ENCODE peak calls at places on chromosomes 6 and 20, in nine cellular contexts. One of them, this sample, is unnamed.

GRCh38 chr20:37348643-37349516 is 2.9 kb downstream of the SRC start:
- DNase-seq in T-cell: no peak
- DNase-seq in adrenal gland: no peak
- DNase-seq in stimulated activated naive CD4-positive, alpha-beta T cell: no peak
- DNase-seq in GM04504: no peak
- DNase-seq in NCI-H460: no peak
- DNase-seq in GM12865: no peak
- DNase-seq in NCI-H748 treated with DMSO at 0.1 percent for 48 hours: no peak
- DNase-seq in GM19239: no peak
- DNase-seq in this sample: no peak

GRCh38 chr6:170052991-170053821 is 237.7 kb downstream of the DLL1 start:
- DNase-seq in GM04504: no peak
- DNase-seq in T-cell: no peak
- DNase-seq in NCI-H460: no peak
- DNase-seq in adrenal gland: no peak
- DNase-seq in GM19239: no peak
- DNase-seq in stimulated activated naive CD4-positive, alpha-beta T cell: no peak
- DNase-seq in NCI-H748 treated with DMSO at 0.1 percent for 48 hours: no peak
- DNase-seq in GM12865: no peak
- DNase-seq in this sample: no peak

GRCh38 chr6:109944448-109944847 is 33.7 kb upstream of the GPR6 start:
- DNase-seq in NCI-H460: no peak
- DNase-seq in adrenal gland: no peak
- DNase-seq in GM19239: no peak
- DNase-seq in stimulated activated naive CD4-positive, alpha-beta T cell: no peak
- DNase-seq in GM12865: no peak
- DNase-seq in GM04504: no peak
- DNase-seq in NCI-H748 treated with DMSO at 0.1 percent for 48 hours: no peak
- DNase-seq in T-cell: no peak
- DNase-seq in this sample: peak; percentile 74

GRCh38 chr6:133991096-133991593 is 38.1 kb downstream of the TBPL1 start:
- DNase-seq in NCI-H460: no peak
- DNase-seq in GM19239: no peak
- DNase-seq in stimulated activated naive CD4-positive, alpha-beta T cell: no peak
- DNase-seq in adrenal gland: no peak
- DNase-seq in GM04504: peak; percentile 48
- DNase-seq in NCI-H748 treated with DMSO at 0.1 percent for 48 hours: no peak
- DNase-seq in T-cell: no peak
- DNase-seq in GM12865: no peak
- DNase-seq in this sample: no peak

GRCh38 chr6:147936703-147937102 is 405.9 kb upstream of the SASH1 start:
- DNase-seq in GM19239: no peak
- DNase-seq in GM12865: no peak
- DNase-seq in stimulated activated naive CD4-positive, alpha-beta T cell: no peak
- DNase-seq in T-cell: no peak
- DNase-seq in GM04504: no peak
- DNase-seq in NCI-H460: no peak
- DNase-seq in adrenal gland: no peak
- DNase-seq in NCI-H748 treated with DMSO at 0.1 percent for 48 hours: no peak
- DNase-seq in this sample: no peak

GRCh38 chr6:56843476-56844349 is 111.2 kb upstream of the BEND6 start:
- DNase-seq in NCI-H748 treated with DMSO at 0.1 percent for 48 hours: peak; percentile 56
- DNase-seq in stimulated activated naive CD4-positive, alpha-beta T cell: peak; percentile 25
- DNase-seq in adrenal gland: peak; percentile 67
- DNase-seq in NCI-H460: peak; percentile 80
- DNase-seq in GM12865: peak; percentile 96
- DNase-seq in GM04504: no peak
- DNase-seq in GM19239: peak; percentile 71
- DNase-seq in T-cell: peak; percentile 30
- DNase-seq in this sample: peak; percentile 89

GRCh38 chr6:80003841-80004198 is 629 bp upstream of the TTK start:
- DNase-seq in GM19239: no peak
- DNase-seq in T-cell: no peak
- DNase-seq in NCI-H460: no peak
- DNase-seq in NCI-H748 treated with DMSO at 0.1 percent for 48 hours: no peak
- DNase-seq in GM04504: no peak
- DNase-seq in stimulated activated naive CD4-positive, alpha-beta T cell: peak; percentile 43
- DNase-seq in GM12865: no peak
- DNase-seq in adrenal gland: peak; percentile 21
- DNase-seq in this sample: peak; percentile 1

GRCh38 chr6:149266659-149267058 is 50.9 kb upstream of the TAB2 start:
- DNase-seq in T-cell: no peak
- DNase-seq in NCI-H460: no peak
- DNase-seq in GM12865: peak; percentile 73
- DNase-seq in GM19239: peak; percentile 21
- DNase-seq in stimulated activated naive CD4-positive, alpha-beta T cell: no peak
- DNase-seq in NCI-H748 treated with DMSO at 0.1 percent for 48 hours: no peak
- DNase-seq in adrenal gland: no peak
- DNase-seq in GM04504: no peak
- DNase-seq in this sample: no peak

This sample was measured in Calu3.